ENCODE peak calls at places on chromosomes 11 and 22, in ten cellular contexts. B is H9; L is PC-3; G is osteoblast; I is CD4-positive, alpha-beta T cell; C is lower lobe of right lung; W is HCT116; S is A673; V is epithelial cell of prostate; K is H1. Y is an unnamed sample.

GRCh38 chr11:7694953-7695271 is 11.4 kb downstream of the OVCH2 start:
- DNase-seq in V (no peak), K (no peak), I (no peak), B (no peak), C (no peak), S (no peak), W (no peak), L (no peak), G (no peak), Y (no peak)

GRCh38 chr11:74650498-74650897 is 58.1 kb downstream of the POLD3 start:
- DNase-seq in L (no peak), C (no peak), K (no peak), I (no peak), S (no peak), G (no peak), B (no peak), W (no peak), V (no peak), Y (no peak)

GRCh38 chr11:74094393-74094792 is 76.4 kb downstream of the C2CD3 start:
- DNase-seq in I (no peak), K (no peak), C (no peak), G (no peak), L (peak; percentile 37), B (no peak), V (no peak), S (no peak), W (no peak), Y (no peak)

GRCh38 chr11:43419460-43419859 is 60.7 kb downstream of the TTC17 start:
- DNase-seq in G (no peak), B (no peak), K (no peak), V (no peak), W (peak; percentile 2), I (no peak), L (peak; percentile 63), C (no peak), S (peak; percentile 79), Y (peak; percentile 68)

GRCh38 chr11:32110795-32111194 is 19.9 kb downstream of the RCN1 start:
- DNase-seq in G (no peak), L (no peak), I (no peak), W (no peak), V (no peak), B (no peak), C (no peak), S (no peak), K (no peak), Y (no peak)

GRCh38 chr11:107468596-107468995 is 11.0 kb upstream of the CWF19L2 start:
- DNase-seq in C (no peak), G (no peak), W (no peak), K (no peak), S (peak; percentile 69), I (no peak), B (no peak), V (no peak), L (no peak), Y (peak; percentile 19)

GRCh38 chr11:72494109-72494429 is 59.7 kb upstream of the CLPB start:
- DNase-seq in I (no peak), V (no peak), S (no peak), G (no peak), K (no peak), W (no peak), B (no peak), L (no peak), C (no peak), Y (no peak)

GRCh38 chr11:111745719-111746504 is 20.3 kb downstream of the PPP2R1B start:
- DNase-seq in B (no peak), L (peak; percentile 32), S (no peak), K (no peak), I (no peak), W (no peak), G (no peak), V (no peak), C (no peak), Y (no peak)

GRCh38 chr22:44461614-44462013 is 36.4 kb downstream of the RTL6 start:
- DNase-seq in W (no peak), C (no peak), I (no peak), G (no peak), B (no peak), L (no peak), K (peak; percentile 19), V (no peak), S (no peak), Y (no peak)
- H3K27ac ChIP-seq in W (no peak overlapping the region), C (no peak overlapping the region), I (no peak overlapping the region), G (no peak overlapping the region), B (no peak overlapping the region), L (no peak overlapping the region), K (no peak overlapping the region), V (no peak overlapping the region), S (no peak overlapping the region), Y (no peak overlapping the region)

GRCh38 chr11:36022891-36023290 is 79.0 kb downstream of the LDLRAD3 start:
- DNase-seq in K (no peak), L (no peak), B (no peak), C (no peak), S (no peak), V (no peak), I (no peak), G (no peak), W (no peak), Y (no peak)

GRCh38 chr11:36016709-36017108 is 72.8 kb downstream of the LDLRAD3 start:
- DNase-seq in W (no peak), V (no peak), B (no peak), L (no peak), S (no peak), G (no peak), K (no peak), C (no peak), I (no peak), Y (no peak)

GRCh38 chr11:36016263-36016662 is 72.4 kb downstream of the LDLRAD3 start:
- DNase-seq in I (no peak), B (no peak), V (no peak), S (no peak), W (no peak), K (no peak), G (no peak), C (no peak), L (no peak), Y (no peak)

GRCh38 chr11:36018967-36019596 is 75.2 kb downstream of the LDLRAD3 start:
- DNase-seq in K (no peak), L (no peak), S (no peak), B (no peak), I (no peak), G (no peak), V (no peak), C (no peak), W (no peak), Y (no peak)

GRCh38 chr11:36019722-36020121 is 75.9 kb downstream of the LDLRAD3 start:
- DNase-seq in S (no peak), L (no peak), G (no peak), C (no peak), B (no peak), W (no peak), V (peak; percentile 54), I (no peak), K (no peak), Y (no peak)
- H3K27ac ChIP-seq in S (no peak overlapping the region), L (no peak overlapping the region), G (no peak overlapping the region), C (no peak overlapping the region), B (no peak overlapping the region), W (no peak overlapping the region), V (peak overlapping the region; percentile 29), I (no peak overlapping the region), K (no peak overlapping the region), Y (no peak overlapping the region)

DNA sequence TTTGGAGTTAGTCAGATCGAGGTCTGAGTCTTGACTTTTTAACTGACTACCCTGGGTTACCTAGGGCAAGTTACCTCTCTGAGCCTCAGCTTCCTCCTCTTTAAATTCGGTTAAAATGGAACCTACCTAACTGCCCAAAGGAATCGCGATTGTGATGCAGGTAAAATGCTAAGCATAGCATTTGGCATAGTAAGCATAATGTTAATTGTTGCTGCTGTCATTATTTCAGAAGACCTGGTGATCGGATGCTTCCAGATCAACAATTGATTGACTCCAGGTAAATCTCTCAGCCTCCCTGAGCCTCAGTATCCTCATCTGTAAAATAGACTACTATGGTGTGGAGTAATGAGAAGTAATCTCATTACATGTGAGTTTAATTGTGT is 550 bp upstream of the SLC43A1 start:
- DNase-seq in V (no peak), B (no peak), K (no peak), G (no peak), C (no peak), W (no peak), I (no peak), S (no peak), L (no peak), Y (no peak)
- H3K27ac ChIP-seq in V (no peak overlapping the region), B (no peak overlapping the region), K (no peak overlapping the region), G (peak overlapping the region; percentile 23), C (peak overlapping the region; percentile 68), W (no peak overlapping the region), I (no peak overlapping the region), S (no peak overlapping the region), L (no peak overlapping the region), Y (no peak overlapping the region)

GRCh38 chr22:46585340-46586122 is 34.7 kb upstream of the GRAMD4 start:
- DNase-seq in W (no peak), G (peak; percentile 58), V (no peak), K (peak; percentile 43), I (no peak), L (no peak), B (peak; percentile 21), S (no peak), C (peak; percentile 37), Y (no peak)

GRCh38 chr22:46583571-46583970 is 36.6 kb upstream of the GRAMD4 start:
- DNase-seq in K (no peak), S (no peak), V (no peak), G (no peak), C (peak; percentile 37), B (peak; percentile 20), I (no peak), L (no peak), W (no peak), Y (no peak)

GRCh38 chr22:46586123-46586519 is 34.1 kb upstream of the GRAMD4 start:
- DNase-seq in C (peak; percentile 42), V (no peak), W (no peak), B (peak; percentile 45), L (no peak), K (no peak), S (no peak), I (no peak), G (peak; percentile 65), Y (no peak)

GRCh38 chr22:46582281-46582811 is 37.8 kb upstream of the GRAMD4 start:
- DNase-seq in S (no peak), I (no peak), K (no peak), B (peak; percentile 23), C (peak; percentile 54), G (peak; percentile 56), W (no peak), L (no peak), V (no peak), Y (no peak)

DNA sequence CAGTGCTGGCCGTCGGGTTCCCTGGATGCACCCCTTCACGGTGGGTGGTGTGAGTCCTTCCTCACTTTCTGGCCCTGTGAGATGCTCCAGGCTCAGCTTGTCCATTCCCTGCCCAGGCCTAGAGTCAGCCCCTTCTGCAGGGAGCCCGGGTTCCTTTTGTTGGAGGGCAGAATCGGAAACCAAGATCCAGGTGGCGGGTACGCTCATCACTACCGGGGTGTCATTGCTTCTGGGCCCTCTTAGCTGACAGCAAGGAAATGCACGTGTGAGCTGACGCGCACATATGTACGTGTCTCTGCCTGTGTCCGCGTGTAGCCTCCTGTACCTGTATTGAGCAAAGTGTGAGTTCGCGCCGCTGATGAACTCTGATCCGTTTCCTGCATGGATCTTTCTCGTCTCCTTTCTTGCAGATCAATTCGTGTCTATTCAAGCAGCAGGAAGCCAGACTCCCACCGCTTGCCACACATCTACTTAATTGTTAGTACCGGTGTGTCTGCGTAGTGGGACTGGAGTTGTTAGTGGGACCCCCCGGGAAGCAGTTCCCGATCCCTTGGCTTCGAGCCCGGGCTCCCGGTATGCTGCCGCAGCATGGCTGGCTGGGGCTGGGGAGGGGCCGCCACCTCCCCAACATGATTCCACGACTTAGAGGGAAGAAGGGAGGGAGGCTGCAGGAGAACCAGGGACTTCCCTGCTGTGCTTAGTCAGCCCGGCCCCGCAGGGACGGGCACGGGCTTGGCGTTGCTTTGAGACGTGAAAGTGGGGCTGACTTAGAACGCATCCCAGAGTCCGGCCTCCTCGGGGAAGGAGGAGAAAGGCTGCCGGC is 35.9 kb upstream of the GRAMD4 start:
- DNase-seq in S (peak; percentile 80), V (peak; percentile 31), I (no peak), K (peak; percentile 61), C (peak; percentile 43), B (peak; percentile 35), G (peak; percentile 91), L (no peak), W (no peak), Y (no peak)
- H3K27ac ChIP-seq in S (no peak overlapping the region), V (no peak overlapping the region), I (no peak overlapping the region), K (no peak overlapping the region), C (no peak overlapping the region), B (no peak overlapping the region), G (no peak overlapping the region), L (no peak overlapping the region), W (no peak overlapping the region), Y (no peak overlapping the region)

Y was measured in SJCRH30.